ENCODE peak calls at places on chromosomes 7 and 10, in ten cellular contexts. U is colonic mucosa, N is H9, Q is HFFc6, V is left ventricle myocardium inferior, X is transverse colon, R is IMR-90, I is natural killer cell, G is nephron progenitor cell, Z is cardiac fibroblast. B is an unnamed sample.

GRCh38 chr10:86522385-86522855 is 828 bp upstream of the WAPL start:
- DNase-seq in N (no peak), R (no peak), G (no peak), U (no peak), V (no peak), Q (peak), I (no peak), X (no peak), Z (peak), B (no peak)

GRCh38 chr7:33392143-33392542 is 262.8 kb downstream of the BBS9 start:
- DNase-seq in Z (no peak), G (no peak), R (no peak), U (no peak), X (no peak), Q (no peak), I (no peak), V (no peak), N (no peak), B (peak)

GRCh38 chr10:80163741-80164341 is 31.3 kb downstream of the PLAC9 start:
- DNase-seq in V (no peak), Z (peak), R (peak), Q (peak), X (peak), U (peak), I (no peak), G (no peak), N (no peak), B (no peak)

GRCh38 chr10:22665329-22665728 is 49.0 kb downstream of the PIP4K2A start:
- DNase-seq in G (no peak), U (no peak), R (no peak), N (no peak), I (no peak), X (no peak), V (no peak), Q (no peak), Z (no peak), B (no peak)

GRCh38 chr7:153902857-153903256 is 149.3 kb upstream of the DPP6 start:
- DNase-seq in Q (no peak), R (no peak), X (no peak), V (no peak), G (no peak), N (no peak), U (no peak), I (no peak), Z (no peak), B (no peak)

GRCh38 chr7:159024280-159024951 is 120.3 kb downstream of the VIPR2 start:
- DNase-seq in Z (no peak), G (no peak), V (no peak), I (no peak), R (no peak), N (peak), Q (no peak), U (no peak), X (peak), B (no peak)

GRCh38 chr10:287814-288213 is 152.6 kb downstream of the ZMYND11 start:
- DNase-seq in Z (peak), V (no peak), G (no peak), U (no peak), I (no peak), R (no peak), Q (peak), X (no peak), N (peak), B (no peak)

GRCh38 chr7:125605241-125605640 is 675.6 kb upstream of the POT1 start:
- DNase-seq in I (no peak), N (no peak), X (no peak), R (no peak), G (no peak), Q (no peak), U (no peak), V (no peak), Z (peak), B (no peak)

GRCh38 chr7:24715661-24716479 is 41.4 kb downstream of the GSDME start:
- DNase-seq in Z (peak), R (peak), N (peak), U (no peak), G (peak), I (no peak), X (no peak), Q (peak), V (no peak), B (peak)

GRCh38 chr7:135782377-135782776 is 33.8 kb upstream of the FAM180A start:
- DNase-seq in Z (no peak), Q (no peak), I (no peak), X (no peak), R (no peak), U (no peak), V (no peak), N (no peak), G (no peak), B (no peak)

GRCh38 chr7:121138262-121138933 is 149.9 kb downstream of the CPED1 start:
- DNase-seq in I (no peak), X (peak), R (no peak), V (no peak), Z (no peak), G (no peak), Q (no peak), U (no peak), N (no peak), B (no peak)

GRCh38 chr10:61633665-61634064 is 29.1 kb upstream of the CABCOCO1 start:
- DNase-seq in N (no peak), X (no peak), Q (peak), R (peak), I (no peak), Z (peak), V (no peak), U (no peak), G (no peak), B (no peak)

GRCh38 chr7:139568813-139569490 is 45.5 kb downstream of the CLEC2L start:
- DNase-seq in G (no peak), Q (no peak), R (no peak), X (no peak), U (no peak), V (no peak), Z (no peak), I (no peak), N (peak), B (no peak)

DNA sequence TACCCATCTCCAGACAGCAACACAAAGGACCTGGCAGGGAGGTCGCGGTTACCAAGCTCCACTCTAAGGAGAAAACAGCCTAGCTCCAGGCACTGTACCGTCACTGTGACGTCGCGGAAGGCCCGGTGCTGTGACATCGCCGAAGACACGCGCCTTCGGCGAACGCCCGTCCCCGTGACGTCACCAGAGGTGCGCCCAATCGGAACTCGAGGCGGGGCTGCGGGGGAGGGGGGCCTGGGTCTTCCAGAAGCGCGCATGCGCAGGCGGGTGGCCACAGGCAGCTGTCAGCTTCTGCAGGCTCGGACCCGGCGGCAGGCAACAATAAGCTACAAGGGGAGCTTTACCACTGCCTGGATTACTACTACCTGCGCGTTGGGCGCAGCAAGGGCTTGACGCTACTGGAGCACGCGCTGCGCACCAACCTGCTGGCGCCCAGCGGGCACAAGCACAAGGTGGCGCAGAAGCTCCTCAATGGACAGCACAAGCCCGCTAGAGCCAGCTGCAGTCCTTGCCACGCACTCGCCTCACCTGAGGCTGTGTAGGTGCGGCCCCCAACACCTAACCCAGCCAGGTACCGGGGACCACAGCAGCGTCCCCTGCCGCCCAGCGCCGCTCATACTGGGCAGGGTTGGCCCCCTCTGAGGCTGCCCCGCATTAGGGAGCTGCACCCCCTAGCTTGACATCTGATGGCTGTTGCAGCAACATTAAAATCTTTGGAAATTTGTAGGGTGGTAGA is 208.4 kb downstream of the TPST1 start:
- DNase-seq in R (peak), I (peak), V (peak), Q (no peak), N (peak), X (peak), G (peak), Z (peak), U (peak), B (peak)
- TF ChIP-seq CTCF in R (no peak), I (peak), V (peak), Q (peak), N (peak), X (peak), G (no peak), Z (peak), U (peak), B (peak)

DNA sequence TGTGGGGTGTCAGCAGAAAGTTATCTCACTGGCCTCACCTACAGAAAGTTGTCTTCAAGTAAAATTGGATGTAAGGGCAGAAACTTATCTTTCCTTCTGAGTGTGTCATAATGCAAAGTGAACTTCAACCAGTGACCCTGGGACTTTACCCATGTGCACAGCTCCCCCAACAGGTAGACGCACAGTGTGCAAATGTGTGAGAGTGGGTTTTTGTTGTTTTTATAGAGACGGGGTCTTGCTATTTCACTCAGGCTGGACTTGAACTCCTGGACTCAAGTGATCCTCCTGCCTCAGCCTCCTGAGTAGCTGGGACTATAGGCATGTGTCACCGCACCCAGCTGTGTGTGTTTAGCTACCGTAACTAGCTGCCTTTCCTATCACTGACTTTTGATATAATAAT is 6.4 kb upstream of the KAZALD1 start:
- DNase-seq in Z (no peak), R (no peak), N (no peak), U (no peak), G (no peak), X (no peak), V (no peak), Q (no peak), I (no peak), B (no peak)
- TF ChIP-seq CTCF in Z (no peak), R (no peak), N (peak), U (no peak), G (no peak), X (no peak), V (no peak), Q (peak), I (no peak), B (peak)

GRCh38 chr10:44306762-44307161 is 78.1 kb downstream of the CXCL12 start:
- DNase-seq in Q (peak), U (no peak), G (no peak), I (no peak), Z (peak), R (no peak), V (no peak), N (no peak), X (no peak), B (no peak)
- TF ChIP-seq CTCF in Q (peak), U (no peak), G (no peak), I (no peak), Z (no peak), R (peak), V (peak), N (peak), X (no peak), B (peak)

GRCh38 chr10:6223981-6224380 is 21.2 kb downstream of the PFKFB3 start:
- DNase-seq in R (no peak), Q (no peak), N (no peak), U (no peak), X (no peak), I (no peak), V (no peak), Z (no peak), G (no peak), B (no peak)
- TF ChIP-seq CTCF in R (no peak), Q (no peak), N (no peak), U (no peak), X (no peak), I (no peak), V (no peak), Z (no peak), G (no peak), B (no peak)

DNA sequence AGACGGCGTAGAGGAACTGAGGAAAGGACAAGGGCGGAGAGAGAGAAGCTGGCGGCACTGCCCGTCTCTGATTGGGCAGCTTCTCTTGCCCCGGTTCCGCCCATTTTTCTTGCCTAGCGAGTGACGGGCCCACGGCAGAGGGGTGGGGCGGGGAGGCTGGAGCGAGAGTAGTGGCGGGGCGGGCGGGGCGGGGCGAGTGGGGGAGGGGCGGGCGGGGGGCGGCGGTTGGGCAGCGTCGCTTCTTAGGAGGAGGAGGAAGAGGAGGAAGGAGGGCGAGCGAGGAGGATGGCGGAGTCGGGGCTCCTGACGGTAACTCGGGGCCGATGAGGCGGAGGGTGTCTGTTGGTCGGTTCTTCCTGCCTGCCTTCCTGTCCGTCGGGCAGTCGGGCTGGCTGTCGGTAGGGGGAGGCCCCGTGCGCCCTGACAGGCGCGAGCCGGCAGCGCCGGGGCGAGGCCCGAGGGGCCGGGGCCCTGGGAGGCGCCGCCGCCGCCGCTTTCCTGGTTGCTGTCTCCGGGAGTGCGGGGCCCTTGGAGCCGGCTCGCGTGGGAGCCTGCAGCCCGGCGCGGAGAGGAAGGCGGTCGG is at the start of gene SHOC2:
- DNase-seq in Q (no peak), V (peak), G (peak), I (peak), X (peak), U (peak), Z (no peak), N (peak), R (no peak), B (peak)
- TF ChIP-seq CTCF in Q (peak), V (peak), G (no peak), I (no peak), X (no peak), U (no peak), Z (peak), N (peak), R (peak), B (peak)

DNA sequence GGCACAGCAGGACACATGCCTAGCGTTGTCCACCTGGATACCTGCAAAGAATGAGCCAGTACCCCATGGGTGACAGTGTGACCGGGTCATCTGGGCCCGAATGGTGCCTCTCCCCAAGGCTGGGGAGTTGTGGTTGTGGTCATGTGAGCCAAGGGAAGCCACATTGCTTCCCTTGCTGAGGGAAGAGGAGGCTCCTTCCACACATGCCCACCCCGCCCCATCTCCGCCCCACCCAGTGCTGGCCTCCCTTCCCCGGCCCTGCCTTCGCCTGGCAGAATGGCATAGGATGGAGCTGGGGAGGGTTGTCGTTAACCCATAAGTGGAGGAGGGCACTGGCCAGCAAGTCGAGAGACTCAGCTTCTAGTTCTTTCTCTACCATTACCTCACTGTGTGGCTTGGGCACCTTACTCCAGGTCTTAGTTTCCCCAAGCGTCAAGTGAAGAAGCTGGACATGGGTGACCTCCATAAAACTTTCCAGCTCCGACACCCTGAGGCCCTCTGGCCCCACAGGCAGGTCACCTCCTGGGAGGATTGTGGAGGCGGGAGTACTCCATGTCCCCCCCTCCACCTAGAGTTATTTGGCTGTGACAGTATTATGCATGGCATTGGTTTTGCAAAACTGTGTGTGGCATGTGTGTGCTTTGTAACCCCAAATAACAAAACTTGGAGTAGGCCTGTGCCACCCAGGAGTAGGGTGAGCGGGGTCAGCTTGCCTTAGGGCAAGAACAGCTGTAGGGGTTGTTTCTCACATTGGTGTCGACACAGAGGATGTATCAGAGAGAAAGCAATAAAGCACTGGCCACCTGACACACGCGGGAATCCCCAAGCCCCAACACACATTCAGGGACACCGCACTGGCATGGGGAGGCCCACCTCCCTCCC is 90.5 kb upstream of the MACROH2A2 start:
- DNase-seq in N (peak), Q (no peak), V (no peak), R (no peak), X (no peak), G (no peak), U (peak), Z (no peak), I (no peak), B (no peak)
- TF ChIP-seq CTCF in N (no peak), Q (no peak), V (no peak), R (no peak), X (no peak), G (no peak), U (no peak), Z (no peak), I (no peak), B (no peak)

DNA sequence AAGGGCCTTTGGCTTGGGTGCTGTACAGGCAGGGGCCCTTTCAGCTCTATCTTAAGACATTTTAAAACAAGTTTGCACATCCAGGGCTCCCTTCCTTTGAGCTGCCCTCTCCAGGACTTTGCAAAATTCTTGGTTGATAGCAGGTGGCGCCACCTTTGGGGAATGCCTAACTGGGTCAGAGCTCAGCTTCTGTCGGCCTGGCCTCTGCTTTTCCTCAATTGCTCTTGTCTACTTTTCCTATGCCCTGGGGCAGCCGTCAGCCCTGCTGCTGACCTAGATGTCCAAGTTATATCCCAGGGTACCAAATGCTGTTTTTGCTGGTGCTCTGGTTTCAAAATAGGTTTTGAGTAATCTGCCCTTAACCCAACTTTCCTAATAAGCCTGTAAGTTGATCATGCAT is 65.8 kb downstream of the APBB1IP start:
- DNase-seq in X (no peak), G (no peak), I (no peak), Z (no peak), Q (no peak), V (no peak), N (peak), U (no peak), R (no peak), B (peak)
- TF ChIP-seq CTCF in X (no peak), G (no peak), I (no peak), Z (no peak), Q (peak), V (no peak), N (peak), U (no peak), R (no peak), B (peak)

GRCh38 chr10:48881937-48882336 is 57.7 kb downstream of the LRRC18 start:
- DNase-seq in V (no peak), N (no peak), Z (no peak), R (no peak), I (no peak), G (no peak), U (no peak), X (no peak), Q (no peak), B (no peak)

GRCh38 chr10:48887982-48888381 is 51.7 kb downstream of the LRRC18 start:
- DNase-seq in Z (no peak), U (no peak), X (no peak), Q (no peak), R (no peak), V (no peak), G (no peak), I (no peak), N (no peak), B (no peak)

GRCh38 chr10:48884337-48885045 is 55.1 kb downstream of the LRRC18 start:
- DNase-seq in Q (no peak), G (no peak), Z (no peak), I (no peak), N (no peak), V (no peak), U (no peak), R (no peak), X (no peak), B (no peak)

GRCh38 chr10:48882881-48883280 is 56.8 kb downstream of the LRRC18 start:
- DNase-seq in Z (no peak), N (no peak), V (no peak), I (no peak), G (no peak), U (no peak), Q (no peak), X (no peak), R (no peak), B (no peak)

GRCh38 chr10:48885376-48885775 is 54.3 kb downstream of the LRRC18 start:
- DNase-seq in G (peak), X (no peak), Z (peak), U (no peak), N (no peak), Q (no peak), I (no peak), R (no peak), V (no peak), B (peak)
- TF ChIP-seq CTCF in G (peak), X (no peak), Z (peak), U (peak), N (peak), Q (peak), I (no peak), R (peak), V (peak), B (peak)